ENCODE peak calls at places on chromosomes 3 and 15, in four cellular contexts. D is uterus, Y is upper lobe of right lung, K is upper lobe of left lung. P is an unnamed sample.

GRCh38 chr3:136297826-136298225 is 47.7 kb downstream of the PCCB start:
- DNase-seq in Y (no peak), D (no peak), K (peak), P (no peak)

GRCh38 chr15:62497356-62497755 is 332.3 kb upstream of the C2CD4B start:
- DNase-seq in Y (no peak), D (no peak), K (no peak), P (no peak)

GRCh38 chr15:59819047-59819446 is 129.9 kb upstream of the BNIP2 start:
- DNase-seq in K (no peak), Y (no peak), D (no peak), P (no peak)

GRCh38 chr3:142009029-142009428 is 132.6 kb downstream of the ATP1B3 start:
- DNase-seq in Y (no peak), K (no peak), D (no peak), P (no peak)

GRCh38 chr3:23663246-23663645 is 142.5 kb upstream of the UBE2E1 start:
- DNase-seq in K (no peak), Y (no peak), D (peak), P (peak)

GRCh38 chr3:100088735-100089368 is 25.4 kb downstream of the FILIP1L start:
- DNase-seq in K (no peak), D (no peak), Y (no peak), P (no peak)

GRCh38 chr3:134352031-134352671 is 22.1 kb downstream of the AMOTL2 start:
- DNase-seq in D (no peak), K (no peak), Y (peak), P (no peak)

GRCh38 chr15:63877713-63878271 is 44.0 kb upstream of the HERC1 start:
- DNase-seq in Y (no peak), K (no peak), D (no peak), P (no peak)

GRCh38 chr15:93458567-93458966 is 369.6 kb upstream of the RGMA start:
- DNase-seq in Y (no peak), K (no peak), D (no peak), P (no peak)

GRCh38 chr15:92817339-92817886 is 82.7 kb upstream of the CHD2 start:
- DNase-seq in D (no peak), Y (no peak), K (no peak), P (no peak)

GRCh38 chr15:35871282-35871681 is 325.3 kb upstream of the DPH6 start:
- DNase-seq in D (no peak), Y (no peak), K (no peak), P (no peak)

GRCh38 chr15:29438714-29439076 is 169.1 kb upstream of the NSMCE3 start:
- DNase-seq in Y (no peak), D (no peak), K (no peak), P (no peak)

GRCh38 chr3:168531116-168531515 is 435.4 kb upstream of the GOLIM4 start:
- DNase-seq in K (no peak), D (no peak), Y (no peak), P (no peak)

GRCh38 chr3:17737591-17737990 is 4.8 kb downstream of the TBC1D5 start:
- DNase-seq in Y (no peak), K (no peak), D (no peak), P (no peak)

GRCh38 chr15:31300981-31301686 is 25.5 kb upstream of the KLF13 start:
- DNase-seq in K (peak), D (no peak), Y (peak), P (peak)

GRCh38 chr3:59482684-59483083 is 432.9 kb upstream of the CFAP20DC start:
- DNase-seq in Y (no peak), K (no peak), D (no peak), P (no peak)

GRCh38 chr15:92809880-92810361 is 90.2 kb upstream of the CHD2 start:
- DNase-seq in D (peak), K (no peak), Y (no peak), P (peak)

GRCh38 chr15:64152507-64153387 is 1.2 kb downstream of the SNX22 start:
- DNase-seq in K (peak), Y (peak), D (no peak), P (no peak)

GRCh38 chr3:24763421-24763820 is 268.8 kb upstream of the THRB start:
- DNase-seq in D (no peak), Y (no peak), K (no peak), P (no peak)

GRCh38 chr3:11606865-11607440 is 36.8 kb downstream of the VGLL4 start:
- DNase-seq in D (no peak), Y (no peak), K (no peak), P (no peak)

GRCh38 chr15:43187544-43188155 is 2.4 kb downstream of the CCNDBP1 start:
- DNase-seq in Y (no peak), D (no peak), K (no peak), P (no peak)

DNA sequence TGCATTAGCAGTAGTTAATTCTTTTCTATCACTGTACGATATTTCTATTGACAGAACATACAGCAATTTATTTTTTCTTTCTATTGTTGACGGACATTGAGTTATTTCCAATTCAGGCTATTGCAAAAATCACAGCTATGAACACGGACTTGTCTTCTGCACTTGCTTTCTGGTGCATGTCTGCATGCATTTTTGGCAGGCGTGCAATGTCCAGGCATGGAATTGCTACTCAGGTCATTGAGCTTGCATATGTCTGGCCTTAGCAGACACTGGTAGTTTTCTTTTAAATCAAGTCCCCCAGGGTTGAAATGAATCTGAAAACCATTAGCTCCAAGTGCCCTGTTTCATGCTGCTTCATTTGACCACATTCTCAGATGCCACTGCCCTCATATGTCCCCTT is 72.9 kb downstream of the LRIG1 start:
- DNase-seq in D (no peak), Y (no peak), K (no peak), P (no peak)
- H3K27ac ChIP-seq in D (peak), Y (no peak), K (no peak), P (peak)

GRCh38 chr15:74041311-74041756 is 41.0 kb downstream of the GOLGA6A start:
- DNase-seq in Y (no peak), D (no peak), K (no peak), P (no peak)
- H3K27ac ChIP-seq in Y (peak), D (peak), K (peak), P (peak)

DNA sequence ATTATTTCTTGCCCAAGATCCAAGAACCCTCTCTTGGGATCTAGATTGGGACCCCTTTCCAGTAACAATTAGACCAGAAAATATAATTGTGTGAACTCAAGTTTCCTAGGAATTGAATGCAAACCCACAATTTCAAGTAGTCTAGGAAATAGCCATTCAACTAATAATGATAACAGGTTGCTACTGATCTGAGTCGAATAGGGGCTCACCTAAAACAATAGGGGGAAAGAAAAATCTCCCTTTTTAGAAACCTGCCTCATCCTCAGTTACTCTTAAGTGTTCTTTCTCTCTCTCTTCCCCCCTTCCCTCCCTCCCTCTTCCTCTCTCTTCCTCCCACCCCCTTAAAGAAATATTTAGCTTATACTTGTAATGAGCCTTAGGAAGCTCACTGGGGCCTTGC is 555.3 kb downstream of the IGSF11 start:
- DNase-seq in Y (no peak), K (no peak), D (no peak), P (no peak)
- H3K27ac ChIP-seq in Y (no peak), K (no peak), D (no peak), P (no peak)

DNA sequence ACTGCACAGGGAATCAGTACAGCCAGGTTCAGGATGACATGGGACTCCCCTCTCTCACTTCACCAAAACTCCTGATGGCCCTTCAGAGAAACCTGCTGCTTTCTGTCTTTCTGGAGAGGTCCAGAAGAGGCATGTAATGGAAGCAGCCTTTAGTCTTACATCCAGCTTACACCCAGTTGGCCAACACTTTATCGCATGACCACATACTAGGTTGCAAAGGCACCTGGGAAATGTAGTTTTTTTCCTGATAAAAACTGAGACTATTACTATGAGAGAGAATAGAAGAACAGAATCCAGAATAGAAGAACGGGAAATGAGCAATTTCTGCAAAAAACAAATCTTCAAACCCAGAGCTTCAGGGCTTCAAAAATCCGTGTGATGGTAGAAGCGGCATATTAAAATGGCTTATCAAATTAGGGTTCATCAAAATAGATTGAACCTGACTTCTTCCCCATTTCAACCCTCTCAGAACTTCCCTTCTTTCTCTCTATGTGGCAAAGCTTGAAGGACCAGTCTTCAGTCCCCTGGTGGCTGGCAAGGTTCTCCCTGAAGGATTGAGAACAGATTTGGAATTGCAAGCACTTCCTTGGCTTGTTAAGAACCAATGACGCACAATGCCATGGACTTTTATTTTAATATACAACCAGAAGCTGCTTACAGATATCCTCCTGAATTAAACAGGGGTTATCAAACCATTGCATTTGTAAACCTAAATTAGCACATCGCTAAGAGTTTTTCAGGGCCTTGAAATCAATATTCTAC is 34.4 kb downstream of the CORO2B start:
- DNase-seq in K (no peak), D (no peak), Y (no peak), P (no peak)
- H3K27ac ChIP-seq in K (no peak), D (no peak), Y (no peak), P (no peak)

DNA sequence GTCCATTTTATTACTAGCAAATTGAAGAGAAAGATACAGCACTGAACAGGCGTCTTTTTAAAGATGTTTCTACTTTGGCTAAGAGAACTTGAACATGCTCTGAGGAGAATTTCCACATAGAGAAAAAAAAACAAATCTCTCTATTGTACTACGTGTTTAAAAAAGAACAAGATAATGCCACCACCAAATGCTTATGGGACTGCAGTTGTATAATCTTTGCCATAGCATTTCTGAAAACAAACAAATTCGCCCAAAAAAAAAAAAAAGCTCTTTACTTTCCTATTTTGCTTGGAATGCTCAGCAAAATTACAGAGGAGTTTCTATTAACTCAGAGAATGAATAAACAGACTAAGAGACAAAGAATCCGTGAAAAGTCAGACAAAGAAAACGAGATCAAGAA is 114.2 kb downstream of the CNTN3 start:
- DNase-seq in D (no peak), Y (no peak), K (no peak), P (no peak)
- H3K27ac ChIP-seq in D (no peak), Y (no peak), K (no peak), P (no peak)

GRCh38 chr3:55512586-55513343 is 25.7 kb upstream of the WNT5A start:
- DNase-seq in D (no peak), K (no peak), Y (no peak), P (no peak)
- H3K27ac ChIP-seq in D (no peak), K (no peak), Y (no peak), P (no peak)

GRCh38 chr3:52250122-52250521 is 4.6 kb downstream of the PPM1M start:
- DNase-seq in D (no peak), Y (peak), K (no peak), P (no peak)
- H3K27ac ChIP-seq in D (no peak), Y (no peak), K (no peak), P (no peak)

GRCh38 chr3:15654096-15654495 is 52.6 kb downstream of the BTD start:
- DNase-seq in D (no peak), K (no peak), Y (no peak), P (no peak)

GRCh38 chr3:15656342-15656741 is 54.8 kb downstream of the BTD start:
- DNase-seq in D (no peak), Y (no peak), K (no peak), P (no peak)

GRCh38 chr3:15653326-15653725 is 51.8 kb downstream of the BTD start:
- DNase-seq in K (no peak), D (no peak), Y (no peak), P (no peak)

GRCh38 chr3:15651396-15651795 is 49.9 kb downstream of the BTD start:
- DNase-seq in D (no peak), Y (no peak), K (no peak), P (no peak)

DNA sequence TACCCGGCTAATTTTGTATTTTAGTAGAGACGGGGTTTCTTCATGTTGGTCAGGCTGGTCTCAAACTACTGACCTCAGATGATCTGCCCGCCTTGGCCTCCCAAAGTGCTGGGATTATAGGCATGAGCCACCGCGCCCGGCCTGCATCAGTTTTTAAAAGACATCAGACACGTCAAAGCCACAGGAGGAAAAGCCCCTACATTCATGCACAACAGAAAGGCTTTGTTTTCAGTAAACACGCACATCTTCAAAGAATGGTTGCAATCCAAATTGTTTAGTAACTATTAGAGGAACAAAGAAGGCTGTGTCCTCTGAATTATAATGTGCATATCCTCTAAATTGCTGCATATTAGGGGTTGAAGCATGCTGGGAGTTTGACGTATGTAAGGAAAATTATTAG is 53.3 kb downstream of the BTD start:
- DNase-seq in Y (no peak), D (no peak), K (no peak), P (no peak)
- H3K27ac ChIP-seq in Y (no peak), D (no peak), K (no peak), P (no peak)

GRCh38 chr3:188448813-188449212 is 294.9 kb downstream of the LPP start:
- DNase-seq in D (no peak), Y (no peak), K (no peak), P (no peak)

GRCh38 chr3:188449421-188449820 is 295.5 kb downstream of the LPP start:
- DNase-seq in D (no peak), Y (no peak), K (no peak), P (no peak)

GRCh38 chr3:188446791-188447190 is 292.8 kb downstream of the LPP start:
- DNase-seq in Y (no peak), D (no peak), K (no peak), P (no peak)

GRCh38 chr3:188442430-188442829 is 288.5 kb downstream of the LPP start:
- DNase-seq in D (no peak), K (no peak), Y (no peak), P (no peak)

GRCh38 chr3:188446014-188446413 is 292.1 kb downstream of the LPP start:
- DNase-seq in D (no peak), Y (no peak), K (no peak), P (no peak)
- H3K27ac ChIP-seq in D (no peak), Y (no peak), K (no peak), P (no peak)

GRCh38 chr3:46928297-46928696 is 48.2 kb downstream of the CCDC12 start:
- DNase-seq in Y (no peak), D (no peak), K (no peak), P (no peak)

GRCh38 chr3:46926447-46926846 is 48.9 kb downstream of the PTH1R start:
- DNase-seq in D (no peak), K (no peak), Y (no peak), P (no peak)

GRCh38 chr3:46926871-46927717 is 49.5 kb downstream of the CCDC12 start:
- DNase-seq in Y (peak), K (no peak), D (no peak), P (no peak)

GRCh38 chr3:46929324-46929723 is 47.2 kb downstream of the CCDC12 start:
- DNase-seq in D (no peak), K (no peak), Y (peak), P (peak)

DNA sequence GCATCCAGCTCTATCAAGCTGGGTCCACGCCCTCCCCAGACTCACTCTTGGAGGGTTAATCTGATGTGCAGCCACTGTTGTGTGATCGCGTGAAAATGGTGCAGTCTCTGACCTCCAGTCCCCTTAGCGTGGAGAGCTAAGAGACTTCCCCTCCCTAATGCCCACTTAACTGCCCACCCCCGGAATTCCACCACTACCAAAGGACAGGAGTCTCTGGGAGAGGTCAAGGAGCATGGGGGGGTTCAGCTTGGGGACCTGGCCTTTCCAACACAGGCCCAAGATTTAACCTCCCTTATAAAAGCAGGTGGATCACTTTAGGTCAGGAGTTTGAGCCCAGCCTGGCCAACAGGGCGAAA is 48.8 kb downstream of the CCDC12 start:
- DNase-seq in K (no peak), D (no peak), Y (no peak), P (no peak)
- H3K27ac ChIP-seq in K (peak), D (no peak), Y (peak), P (no peak)